ENCODE peak calls at places on chromosomes 5 and 9, in six cellular contexts. D is IMR-90, C is H1, H is mesendoderm, Q is H9, J is mesenchymal stem cell. F is an unnamed sample.

GRCh38 chr5:59542841-59543825 is 350.4 kb downstream of the PDE4D start:
- DNase-seq in D (no peak), Q (no peak), J (peak), H (no peak), C (no peak), F (no peak)

GRCh38 chr9:85715587-85715986 is 26.2 kb downstream of the AGTPBP1 start:
- DNase-seq in D (no peak), J (no peak), Q (no peak), H (no peak), C (no peak), F (no peak)

GRCh38 chr9:71793386-71794105 is 25.2 kb upstream of the CEMIP2 start:
- DNase-seq in H (peak), C (no peak), Q (peak), J (peak), D (peak), F (peak)

GRCh38 chr9:122946486-122947003 is 5.7 kb downstream of the RABGAP1 start:
- DNase-seq in J (no peak), D (no peak), H (no peak), C (no peak), Q (no peak), F (no peak)

GRCh38 chr5:33319841-33320240 is 120.9 kb upstream of the TARS1 start:
- DNase-seq in H (no peak), Q (no peak), C (no peak), D (no peak), J (no peak), F (no peak)

GRCh38 chr5:72523960-72524582 is 16.9 kb upstream of the ZNF366 start:
- DNase-seq in C (no peak), H (peak), Q (no peak), J (peak), D (peak), F (no peak)

GRCh38 chr5:72392326-72392733 is 72.2 kb downstream of the PTCD2 start:
- DNase-seq in D (peak), Q (no peak), J (no peak), H (no peak), C (no peak), F (no peak)

GRCh38 chr9:79107911-79108676 is 463.7 kb upstream of the TLE4 start:
- DNase-seq in J (no peak), C (no peak), D (peak), H (no peak), Q (no peak), F (no peak)

GRCh38 chr5:15797116-15797515 is 297.1 kb downstream of the FBXL7 start:
- DNase-seq in C (no peak), H (no peak), Q (no peak), D (no peak), J (no peak), F (no peak)

GRCh38 chr9:138046641-138047301 is 169.2 kb downstream of the CACNA1B start:
- DNase-seq in C (peak), Q (no peak), J (no peak), D (no peak), H (no peak), F (no peak)

GRCh38 chr5:180785151-180785781 is 17.3 kb downstream of the MGAT1 start:
- DNase-seq in H (peak), D (peak), J (peak), Q (no peak), C (no peak), F (no peak)

GRCh38 chr9:9215050-9215449 is 1397.8 kb downstream of the PTPRD start:
- DNase-seq in J (no peak), Q (no peak), C (no peak), H (no peak), D (no peak), F (no peak)

GRCh38 chr9:84697494-84698114 is 28.1 kb downstream of the NTRK2 start:
- DNase-seq in Q (peak), J (peak), H (peak), C (peak), D (peak), F (peak)

GRCh38 chr9:74096420-74096819 is 400.7 kb upstream of the RORB start:
- DNase-seq in Q (no peak), J (no peak), D (no peak), C (no peak), H (no peak), F (no peak)

GRCh38 chr5:38598994-38599611 is 42.7 kb upstream of the LIFR start:
- DNase-seq in Q (no peak), J (peak), H (peak), C (no peak), D (peak), F (no peak)

GRCh38 chr5:36150676-36151433 is 832 bp downstream of the LMBRD2 start:
- DNase-seq in C (peak), J (peak), Q (peak), D (peak), H (peak), F (peak)

GRCh38 chr9:126454795-126455194 is 128.2 kb downstream of the MVB12B start:
- DNase-seq in D (no peak), C (no peak), Q (peak), J (no peak), H (no peak), F (no peak)

GRCh38 chr5:127011151-127011550 is 19.2 kb downstream of the MARCHF3 start:
- DNase-seq in D (peak), J (no peak), Q (no peak), C (no peak), H (no peak), F (no peak)

GRCh38 chr5:14267166-14267838 is 124.2 kb downstream of the TRIO start:
- DNase-seq in D (no peak), Q (no peak), J (no peak), H (peak), C (no peak), F (no peak)

GRCh38 chr5:124130807-124131206 is 615.6 kb downstream of the ZNF608 start:
- DNase-seq in D (no peak), H (no peak), J (no peak), C (no peak), Q (no peak), F (no peak)

GRCh38 chr5:14066326-14066725 is 76.8 kb upstream of the TRIO start:
- DNase-seq in D (no peak), C (no peak), Q (no peak), H (no peak), J (no peak), F (no peak)

GRCh38 chr9:120808931-120809330 is 15.7 kb upstream of the FBXW2 start:
- DNase-seq in J (no peak), H (no peak), Q (no peak), C (no peak), D (no peak), F (no peak)

GRCh38 chr9:93950619-93951601 is 4.2 kb downstream of the BARX1 start:
- DNase-seq in J (peak), H (peak), D (no peak), Q (peak), C (peak), F (no peak)

GRCh38 chr9:127923771-127924170 is 6.8 kb downstream of the PIP5KL1 start:
- DNase-seq in H (no peak), J (peak), Q (no peak), D (peak), C (no peak), F (no peak)

GRCh38 chr9:102631559-102631958 is 363.6 kb upstream of the CYLC2 start:
- DNase-seq in H (peak), Q (no peak), J (no peak), D (no peak), C (no peak), F (no peak)

GRCh38 chr9:134618823-134619454 is 22.7 kb upstream of the COL5A1 start:
- DNase-seq in C (no peak), D (no peak), J (no peak), H (no peak), Q (peak), F (no peak)

GRCh38 chr9:83472221-83472665 is 66.0 kb downstream of the FRMD3 start:
- DNase-seq in C (no peak), Q (no peak), J (no peak), H (no peak), D (peak), F (no peak)

GRCh38 chr9:126788046-126788445 is 16.8 kb upstream of the ZBTB43 start:
- DNase-seq in D (no peak), C (no peak), Q (no peak), J (peak), H (no peak), F (no peak)

GRCh38 chr5:141733198-141733597 is 51.2 kb upstream of the ARAP3 start:
- DNase-seq in Q (no peak), J (no peak), C (no peak), D (no peak), H (no peak), F (no peak)

DNA sequence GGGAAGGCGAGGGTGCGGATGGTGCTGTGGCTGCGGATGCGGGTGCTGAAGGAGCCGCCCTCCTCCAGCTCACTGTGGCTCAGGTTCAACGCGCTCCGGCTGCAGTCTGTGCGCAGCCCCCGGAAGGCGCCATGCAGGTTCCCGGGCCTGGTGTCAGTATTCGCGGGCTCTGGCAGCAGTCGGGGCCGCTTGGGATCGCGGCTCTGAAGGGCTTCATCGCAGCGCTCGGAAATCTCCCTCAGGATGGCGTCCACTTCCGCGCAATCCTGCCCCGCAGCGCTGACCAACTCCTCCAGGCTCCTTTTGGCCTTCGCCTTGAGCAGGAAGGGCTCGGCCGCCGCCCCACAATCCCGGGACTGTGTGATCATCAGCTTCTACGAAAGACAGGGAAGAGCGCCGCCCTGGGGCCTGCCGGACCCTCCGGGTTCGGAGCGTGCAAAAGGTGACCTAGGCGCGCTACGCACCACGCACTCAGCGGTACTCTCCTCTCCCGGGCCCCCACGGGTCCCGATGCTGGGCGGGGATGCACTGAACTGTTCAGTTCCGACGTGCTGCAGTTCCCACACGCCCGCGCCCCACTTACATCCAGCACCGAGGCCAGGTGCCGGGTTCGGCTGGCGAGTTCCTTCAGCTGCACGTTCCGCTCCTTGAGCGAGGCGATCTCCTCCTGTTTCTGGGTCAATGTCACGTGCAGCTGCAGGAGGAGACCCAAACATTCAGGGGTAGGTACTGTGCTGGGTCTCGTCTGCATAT is 6.5 kb downstream of the MCIDAS start:
- DNase-seq in D (no peak), C (peak), Q (peak), H (peak), J (peak), F (no peak)
- H2BK15ac ChIP-seq in D (no peak), C (peak), Q (no peak), H (no peak), J (peak), F (no peak)

DNA sequence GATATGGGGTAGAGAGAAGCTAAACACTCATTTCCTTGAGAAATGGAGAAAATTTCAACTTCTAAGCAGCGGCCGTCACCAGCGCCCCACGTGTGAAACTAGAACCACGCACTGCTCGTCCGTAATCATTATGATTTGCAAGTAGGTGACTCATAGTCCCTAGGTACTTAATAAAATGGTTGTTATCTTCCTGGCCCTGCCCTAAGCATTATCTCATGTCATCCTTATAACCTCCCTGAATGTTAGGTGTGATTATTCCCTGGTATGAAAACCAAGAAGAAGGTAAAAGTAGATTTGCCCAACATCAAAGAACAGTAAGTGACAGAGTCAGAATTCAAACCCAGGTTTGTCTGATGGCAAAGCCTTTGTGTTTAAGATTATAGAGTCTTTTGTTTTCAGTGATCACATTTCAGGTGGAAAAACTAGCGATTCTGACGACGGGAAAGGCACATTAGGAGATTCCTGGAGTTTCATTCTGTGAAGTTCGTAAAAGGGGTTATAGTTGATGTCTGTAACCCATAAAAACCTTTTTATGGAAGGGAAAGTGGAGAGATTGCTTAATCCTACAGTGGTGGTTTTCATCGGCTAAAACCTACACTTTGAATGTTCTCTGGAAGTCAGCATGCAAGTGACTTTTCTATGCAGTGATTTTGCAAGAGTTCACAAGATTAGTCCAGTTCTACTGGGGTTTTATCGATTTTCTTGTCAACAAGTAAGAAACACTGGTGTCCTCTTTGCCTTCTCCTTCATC is 202.9 kb upstream of the WWC1 start:
- DNase-seq in J (no peak), D (no peak), H (no peak), C (no peak), Q (no peak), F (no peak)
- H2BK15ac ChIP-seq in J (no peak), D (no peak), H (no peak), C (no peak), Q (no peak), F (no peak)

GRCh38 chr9:89781838-89782237 is 177.0 kb downstream of the GADD45G start:
- DNase-seq in H (no peak), C (no peak), Q (no peak), J (no peak), D (no peak), F (no peak)
- H2BK15ac ChIP-seq in H (no peak), C (no peak), Q (no peak), J (no peak), D (no peak), F (no peak)

GRCh38 chr5:66908230-66908629 is 288.4 kb downstream of the CD180 start:
- DNase-seq in D (no peak), J (no peak), C (no peak), Q (no peak), H (no peak), F (no peak)
- H2BK15ac ChIP-seq in D (no peak), J (no peak), C (no peak), Q (no peak), H (no peak), F (no peak)

DNA sequence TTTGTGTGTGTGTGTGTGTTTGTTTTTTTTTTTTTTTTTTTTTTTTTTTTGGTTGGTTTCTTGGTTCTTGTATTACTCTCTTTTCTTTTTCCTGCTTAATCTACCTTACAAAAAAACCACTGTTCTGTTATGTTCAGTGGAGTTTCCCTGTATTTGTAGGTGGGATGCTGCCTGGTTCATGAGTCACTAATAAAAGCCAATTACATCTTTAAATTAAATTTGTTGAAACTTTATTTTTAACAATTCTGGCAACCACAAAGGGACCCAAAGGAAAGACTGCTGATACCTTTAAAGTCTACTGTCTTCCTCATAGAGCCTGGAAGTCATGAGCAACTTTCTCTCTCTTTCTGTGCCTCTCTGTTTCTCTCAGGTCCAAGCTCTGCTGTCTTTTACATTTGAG is 29.5 kb upstream of the RNF20 start:
- DNase-seq in J (no peak), Q (no peak), C (no peak), D (no peak), H (no peak), F (no peak)
- H2BK15ac ChIP-seq in J (no peak), Q (no peak), C (no peak), D (no peak), H (no peak), F (no peak)

GRCh38 chr5:42518595-42519067 is 95.4 kb downstream of the GHR start:
- DNase-seq in C (no peak), J (peak), Q (no peak), D (peak), H (peak), F (no peak)
- H2BK15ac ChIP-seq in C (no peak), J (no peak), Q (no peak), D (no peak), H (no peak), F (no peak)

DNA sequence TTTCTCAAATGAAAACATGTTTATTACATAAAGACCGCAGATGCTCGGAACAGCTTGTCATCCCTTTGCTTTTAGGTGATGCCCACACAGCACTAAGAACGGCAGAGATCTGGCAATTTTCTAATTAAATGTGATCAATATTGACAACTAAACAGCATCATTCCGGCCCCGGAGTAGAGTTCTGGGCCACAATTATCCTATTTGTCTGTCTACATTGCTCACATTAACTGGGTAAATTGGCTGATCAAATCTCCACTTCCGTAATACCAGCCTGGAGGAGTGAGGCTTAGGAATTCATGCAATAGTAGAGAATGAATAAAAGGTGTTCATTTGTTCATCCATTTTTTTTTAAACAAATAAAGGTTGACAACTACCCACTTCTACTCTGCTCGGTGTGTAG is 245.1 kb upstream of the C9orf72 start:
- DNase-seq in H (no peak), J (no peak), C (no peak), Q (no peak), D (no peak), F (no peak)
- H2BK15ac ChIP-seq in H (no peak), J (no peak), C (no peak), Q (peak), D (no peak), F (no peak)

DNA sequence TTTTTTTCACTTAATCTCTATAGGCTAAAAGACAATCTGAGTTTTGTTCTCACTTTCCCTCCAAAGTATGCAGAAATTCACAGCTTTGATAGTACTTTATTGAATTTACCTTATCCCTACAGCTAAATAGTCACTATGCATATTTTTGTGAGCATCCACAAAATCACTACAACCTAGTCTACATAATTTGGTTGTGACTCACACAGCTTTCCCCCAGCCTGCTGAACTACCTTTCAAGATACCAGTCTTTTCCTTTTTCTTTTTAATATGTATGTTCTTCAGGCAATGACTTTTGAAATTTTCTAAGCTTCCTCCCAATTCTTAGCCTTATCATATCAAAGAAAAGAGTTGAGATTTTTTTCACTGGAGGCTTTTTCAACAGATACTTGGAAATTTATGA is 347.3 kb upstream of the CDH6 start:
- DNase-seq in Q (no peak), J (no peak), D (no peak), C (no peak), H (peak), F (no peak)
- H2BK15ac ChIP-seq in Q (no peak), J (no peak), D (no peak), C (no peak), H (no peak), F (no peak)

F was measured in neuronal stem cell.